ENCODE peak calls at places on chromosomes 1 and 21, in ten cellular contexts. L is mesendoderm; I is stimulated activated CD4-positive, alpha-beta T cell treated with anti-CD3 and anti-CD28 coated beads, Interleukin-4, amount 100 ng/mL, for 1 hour; M is NCI-H1417; C is Caki2; X is T-helper 2 cell; W is neural crest cell; U is LoVo; Y is activated naive CD8-positive, alpha-beta T cell treated with anti-CD3 and anti-CD28 coated beads, Interleukin-2, amount 50 U/mL, for 24 hours; J is neural progenitor cell. K is an unnamed sample.

GRCh38 chr1:93081716-93082115 is 2.6 kb downstream of the MTF2 start:
- DNase-seq in Y (no peak), J (no peak), W (no peak), X (no peak), M (no peak), U (no peak), I (no peak), L (no peak), C (no peak), K (no peak)

GRCh38 chr1:101971309-101971708 is 25.4 kb downstream of the OLFM3 start:
- DNase-seq in J (no peak), Y (no peak), I (no peak), W (no peak), U (no peak), L (peak; percentile 4), M (no peak), X (no peak), C (no peak), K (no peak)

GRCh38 chr1:53371121-53371666 is 43.3 kb upstream of the LRP8 start:
- DNase-seq in M (no peak), L (peak; percentile 54), W (no peak), Y (no peak), J (peak; percentile 26), I (no peak), U (no peak), X (no peak), C (no peak), K (no peak)

GRCh38 chr21:40683349-40683748 is 163.6 kb downstream of the DSCAM start:
- DNase-seq in C (no peak), W (no peak), X (no peak), L (no peak), M (no peak), I (no peak), U (no peak), J (no peak), Y (no peak), K (no peak)

GRCh38 chr1:182633657-182634281 is 29.6 kb upstream of the RGS16 start:
- DNase-seq in M (no peak), X (no peak), I (no peak), W (no peak), C (no peak), J (peak; percentile 52), Y (no peak), L (peak; percentile 28), U (no peak), K (peak; percentile 58)

GRCh38 chr1:21956720-21957552 is 19.8 kb upstream of the HSPG2 start:
- DNase-seq in M (no peak), Y (peak; percentile 49), I (peak; percentile 36), C (peak; percentile 91), U (peak; percentile 78), L (no peak), W (no peak), X (peak; percentile 19), J (no peak), K (peak; percentile 82)

GRCh38 chr1:207021139-207021861 is 11.3 kb downstream of the C1orf116 start:
- DNase-seq in M (no peak), C (no peak), X (no peak), I (no peak), U (no peak), W (no peak), L (peak; percentile 59), J (no peak), Y (no peak), K (no peak)

GRCh38 chr1:41915786-41916571 is 2.7 kb downstream of the HIVEP3 start:
- DNase-seq in L (no peak), X (no peak), U (no peak), C (peak; percentile 70), Y (no peak), I (no peak), J (no peak), M (peak; percentile 75), W (no peak), K (peak; percentile 50)

GRCh38 chr1:55196433-55197035 is 18.6 kb downstream of the USP24 start:
- DNase-seq in W (no peak), M (no peak), X (no peak), L (no peak), C (no peak), Y (no peak), U (no peak), J (no peak), I (no peak), K (no peak)

GRCh38 chr1:10866314-10867091 is 70.1 kb upstream of the CASZ1 start:
- DNase-seq in W (peak; percentile 26), J (peak; percentile 75), Y (peak; percentile 30), M (peak; percentile 28), U (no peak), C (no peak), X (peak; percentile 14), I (peak; percentile 36), L (peak; percentile 51), K (peak; percentile 49)

GRCh38 chr21:36061445-36061844 is 1.1 kb upstream of the SETD4 start:
- DNase-seq in Y (no peak), W (no peak), U (no peak), M (no peak), I (no peak), X (no peak), C (no peak), J (no peak), L (no peak), K (no peak)

GRCh38 chr1:202577381-202577780 is 132.9 kb downstream of the SYT2 start:
- DNase-seq in U (no peak), W (no peak), Y (no peak), L (peak; percentile 67), M (no peak), I (no peak), X (no peak), C (no peak), J (no peak), K (no peak)

GRCh38 chr1:33363470-33363861 is 42.6 kb upstream of the A3GALT2 start:
- DNase-seq in X (no peak), Y (no peak), I (no peak), C (no peak), J (peak; percentile 83), U (no peak), W (peak; percentile 47), M (no peak), L (no peak), K (peak; percentile 63)

GRCh38 chr1:244237445-244237844 is 186.4 kb downstream of the ZBTB18 start:
- DNase-seq in M (no peak), U (no peak), I (no peak), C (no peak), W (no peak), X (no peak), J (no peak), Y (no peak), L (no peak), K (no peak)

GRCh38 chr1:169363046-169363756 is 4.4 kb downstream of the NME7 start:
- DNase-seq in I (no peak), J (no peak), M (no peak), X (peak; percentile 3), W (no peak), C (peak; percentile 37), L (no peak), Y (peak; percentile 35), U (no peak), K (no peak)

GRCh38 chr1:167474191-167474641 is 44.1 kb downstream of the CD247 start:
- DNase-seq in J (peak; percentile 54), M (no peak), X (peak; percentile 47), W (no peak), Y (peak; percentile 46), L (no peak), U (no peak), C (no peak), I (peak; percentile 54), K (no peak)

GRCh38 chr21:38675450-38675849 is 130.3 kb upstream of the ETS2 start:
- DNase-seq in I (no peak), J (no peak), C (no peak), Y (no peak), M (no peak), X (no peak), L (no peak), U (no peak), W (no peak), K (no peak)

GRCh38 chr21:38170283-38170682 is 86.5 kb upstream of the KCNJ15 start:
- DNase-seq in I (no peak), J (peak; percentile 59), M (no peak), W (no peak), Y (no peak), X (no peak), U (no peak), C (peak; percentile 14), L (peak; percentile 85), K (no peak)

GRCh38 chr1:164755674-164756073 is 196.7 kb downstream of the PBX1 start:
- DNase-seq in I (no peak), U (no peak), X (no peak), M (no peak), W (no peak), Y (no peak), L (no peak), C (no peak), J (no peak), K (peak; percentile 73)

GRCh38 chr1:241813768-241814270 is 34.2 kb upstream of the EXO1 start:
- DNase-seq in L (no peak), C (no peak), W (no peak), U (no peak), M (no peak), Y (no peak), X (no peak), J (no peak), I (no peak), K (no peak)

GRCh38 chr21:45283611-45284455 is 3.9 kb downstream of the POFUT2 start:
- DNase-seq in W (no peak), M (no peak), Y (no peak), X (no peak), L (no peak), I (no peak), J (no peak), C (no peak), U (no peak), K (no peak)

GRCh38 chr21:45535341-45536081 is 6.7 kb downstream of the SLC19A1 start:
- DNase-seq in U (no peak), I (no peak), J (no peak), M (no peak), W (no peak), Y (no peak), L (no peak), X (no peak), C (no peak), K (no peak)